ENCODE peak calls at places on chromosomes 2 and 18, in ten cellular contexts. S, J, T, E, W, R, U, O, D and I are unnamed samples.

GRCh38 chr2:5304640-5305039 is 387.5 kb upstream of the SOX11 start:
- DNase-seq in R (no peak), W (no peak), J (no peak), E (no peak), O (no peak), S (no peak), U (no peak), T (no peak), D (no peak), I (no peak)

GRCh38 chr2:11514081-11514730 is 19.6 kb upstream of the GREB1 start:
- DNase-seq in W (no peak), T (no peak), D (no peak), S (no peak), R (no peak), J (no peak), U (no peak), E (no peak), O (no peak), I (no peak)

GRCh38 chr18:39698436-39698835 is 2132.8 kb upstream of the CELF4 start:
- DNase-seq in W (no peak), E (no peak), O (no peak), U (no peak), J (no peak), D (no peak), R (no peak), T (no peak), S (no peak), I (no peak)

GRCh38 chr2:36357506-36358316 is 2.1 kb downstream of the CRIM1 start:
- DNase-seq in T (peak; percentile 57), O (no peak), D (no peak), E (peak; percentile 33), J (peak; percentile 30), R (no peak), W (no peak), S (no peak), U (no peak), I (no peak)

GRCh38 chr18:55401638-55402191 is 186.3 kb downstream of the TCF4 start:
- DNase-seq in T (no peak), S (no peak), U (no peak), J (no peak), R (no peak), O (no peak), E (no peak), W (no peak), D (no peak), I (no peak)

GRCh38 chr2:195498839-195499490 is 158.1 kb upstream of the SLC39A10 start:
- DNase-seq in S (no peak), R (no peak), E (no peak), D (no peak), W (no peak), J (no peak), T (no peak), O (no peak), U (no peak), I (no peak)

GRCh38 chr2:74333175-74333574 is 10.0 kb downstream of the SLC4A5 start:
- DNase-seq in W (peak; percentile 32), S (no peak), D (no peak), O (peak; percentile 31), J (no peak), E (no peak), T (peak; percentile 24), R (no peak), U (peak; percentile 63), I (no peak)

GRCh38 chr2:219124379-219125110 is 36.1 kb downstream of the NHEJ1 start:
- DNase-seq in E (no peak), T (peak; percentile 77), U (peak; percentile 74), J (no peak), O (no peak), S (no peak), R (no peak), D (no peak), W (no peak), I (no peak)

GRCh38 chr2:112004246-112004645 is 50.8 kb upstream of the TMEM87B start:
- DNase-seq in W (peak; percentile 36), R (peak; percentile 37), T (peak; percentile 46), E (peak; percentile 87), J (peak; percentile 28), S (no peak), D (peak; percentile 35), O (peak; percentile 95), U (no peak), I (no peak)

GRCh38 chr2:176854062-176854461 is 358.5 kb upstream of the HNRNPA3 start:
- DNase-seq in E (no peak), S (no peak), O (no peak), T (peak; percentile 24), J (no peak), W (no peak), U (no peak), R (no peak), D (no peak), I (no peak)

GRCh38 chr18:2913398-2914005 is 66.7 kb downstream of the EMILIN2 start:
- DNase-seq in S (no peak), T (no peak), E (no peak), R (no peak), J (no peak), W (no peak), D (no peak), O (no peak), U (no peak), I (no peak)

GRCh38 chr2:18487266-18487665 is 73.2 kb downstream of the RDH14 start:
- DNase-seq in W (no peak), D (no peak), J (no peak), O (no peak), E (no peak), S (no peak), U (no peak), T (no peak), R (no peak), I (no peak)

GRCh38 chr2:38788306-38788705 is 10.3 kb downstream of the GEMIN6 start:
- DNase-seq in W (no peak), O (no peak), E (no peak), U (no peak), J (no peak), D (no peak), R (no peak), S (no peak), T (no peak), I (no peak)

GRCh38 chr2:72340665-72341064 is 193.0 kb upstream of the CYP26B1 start:
- DNase-seq in D (no peak), T (no peak), W (no peak), J (no peak), O (no peak), E (no peak), R (no peak), U (no peak), S (no peak), I (no peak)

GRCh38 chr18:70288171-70288850 is 534 bp upstream of the SOCS6 start:
- DNase-seq in J (peak; percentile 24), S (peak; percentile 42), W (peak; percentile 53), T (peak; percentile 58), O (no peak), E (no peak), U (peak; percentile 22), R (peak; percentile 26), D (no peak), I (no peak)

GRCh38 chr2:28063492-28063962 is 173.0 kb downstream of the BABAM2 start:
- DNase-seq in O (no peak), U (no peak), S (no peak), R (no peak), W (no peak), E (no peak), D (no peak), T (no peak), J (no peak), I (no peak)

GRCh38 chr2:3278521-3279218 is 98.9 kb downstream of the EIPR1 start:
- DNase-seq in J (no peak), U (no peak), R (no peak), O (no peak), T (no peak), W (peak; percentile 13), D (no peak), E (peak; percentile 14), S (no peak), I (no peak)
- TF ChIP-seq POLR2AphosphoS5 in J (no peak), U (no peak), R (no peak), O (no peak), T (no peak), W (no peak), D (no peak), E (no peak), S (no peak), I (no peak)

DNA sequence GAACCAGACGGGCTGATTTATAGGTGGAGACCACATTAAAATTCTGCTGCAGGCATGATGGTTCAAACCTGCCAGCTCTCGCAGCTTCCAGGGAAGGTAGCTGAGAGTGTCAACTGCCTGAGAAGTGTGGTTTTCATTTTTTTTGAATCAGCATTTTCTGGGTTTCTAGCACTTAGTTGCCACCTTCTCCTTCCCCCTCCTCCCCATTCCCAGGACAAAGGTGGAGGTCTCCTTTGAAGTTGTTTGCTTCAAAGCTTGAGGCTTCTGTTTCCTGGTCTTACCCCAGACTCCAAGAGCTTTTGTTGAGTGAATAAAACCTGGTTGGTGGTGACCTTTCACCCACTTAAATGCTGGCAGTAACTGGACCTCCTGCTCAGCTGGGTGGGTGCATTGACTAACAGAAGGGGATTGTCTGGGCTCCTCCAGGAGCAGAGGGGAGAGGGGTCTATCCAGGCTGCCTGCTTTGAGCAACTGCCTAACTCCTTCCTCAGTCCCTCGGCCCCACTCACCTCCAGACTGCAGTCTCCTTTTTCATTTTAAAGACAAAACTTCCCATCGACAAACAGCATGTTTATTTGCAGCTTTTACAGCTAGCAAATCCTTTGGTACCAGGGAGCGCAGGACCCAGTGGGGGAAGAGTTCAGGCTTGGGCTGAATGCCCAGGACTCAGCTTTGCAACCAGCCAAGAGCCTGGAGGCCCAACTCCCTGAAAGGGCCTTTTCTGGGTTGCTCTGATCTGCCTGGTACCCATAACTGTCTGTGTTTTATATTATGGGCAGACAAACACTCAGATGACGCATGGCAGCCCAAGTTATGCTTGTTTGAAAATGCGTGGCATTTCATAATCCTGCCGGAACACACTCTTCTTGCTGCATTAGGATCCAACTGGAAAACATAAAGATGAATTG is 3.6 kb downstream of the RHOB start:
- DNase-seq in R (no peak), S (no peak), T (peak; percentile 62), W (peak; percentile 73), E (peak; percentile 45), O (no peak), J (peak; percentile 91), D (peak; percentile 89), U (no peak), I (no peak)
- TF ChIP-seq POLR2AphosphoS5 in R (no peak), S (no peak), T (peak; percentile 86), W (peak; percentile 82), E (peak; percentile 38), O (no peak), J (peak; percentile 95), D (peak; percentile 83), U (no peak), I (no peak)

DNA sequence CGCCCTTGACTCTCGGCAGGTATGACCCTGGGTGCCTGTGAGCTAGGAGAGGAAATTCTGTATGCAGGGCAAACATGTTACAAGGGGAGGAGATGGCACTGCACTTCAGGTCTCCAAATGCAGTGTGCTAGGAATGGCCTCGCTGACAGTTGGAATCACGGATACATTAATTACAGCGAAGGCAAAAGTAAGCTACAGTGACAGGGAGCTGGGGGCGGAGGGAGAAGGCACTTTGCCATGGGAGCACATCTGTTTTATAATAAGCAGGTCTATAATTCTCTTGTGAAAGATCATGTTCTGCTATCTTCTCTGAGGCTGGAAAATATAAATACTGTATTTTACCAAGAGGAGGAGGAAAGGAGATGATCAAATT is 56.2 kb upstream of the FZD5 start:
- DNase-seq in U (no peak), O (no peak), E (no peak), J (no peak), W (no peak), T (no peak), D (no peak), R (no peak), S (no peak), I (no peak)
- TF ChIP-seq POLR2AphosphoS5 in U (no peak), O (no peak), E (no peak), J (no peak), W (no peak), T (peak; percentile 47), D (no peak), R (no peak), S (no peak), I (no peak)

GRCh38 chr2:144470334-144470733 is 49.6 kb downstream of the ZEB2 start:
- DNase-seq in U (no peak), J (no peak), D (no peak), S (no peak), O (no peak), T (no peak), E (no peak), R (no peak), W (no peak), I (no peak)
- TF ChIP-seq POLR2AphosphoS5 in U (no peak), J (no peak), D (no peak), S (no peak), O (no peak), T (no peak), E (no peak), R (no peak), W (no peak), I (no peak)